ENCODE peak calls at places on chromosomes 6 and 20, in five cellular contexts. M, Y, O, N and J are unnamed samples.

GRCh38 chr20:56924976-56925695 is 296.0 kb downstream of the TFAP2C start:
- DNase-seq in M (no peak), Y (peak; percentile 94), O (no peak), N (no peak), J (no peak)

GRCh38 chr6:26088344-26088743 is 1.1 kb downstream of the HFE start:
- DNase-seq in M (peak; percentile 26), Y (no peak), O (no peak), N (no peak), J (no peak)

GRCh38 chr20:44805991-44806729 is 4.2 kb downstream of the RIMS4 start:
- DNase-seq in M (peak; percentile 26), Y (peak; percentile 54), O (peak; percentile 98), N (no peak), J (no peak)

GRCh38 chr6:130306377-130306776 is 59.4 kb upstream of the TMEM200A start:
- DNase-seq in M (no peak), Y (no peak), O (no peak), N (no peak), J (no peak)

GRCh38 chr6:26550250-26550993 is 12.3 kb downstream of the HMGN4 start:
- DNase-seq in M (peak; percentile 55), Y (peak; percentile 62), O (no peak), N (peak; percentile 45), J (peak; percentile 55)

GRCh38 chr20:59735917-59736316 is 131.6 kb downstream of the PHACTR3 start:
- DNase-seq in M (no peak), Y (no peak), O (no peak), N (no peak), J (no peak)

GRCh38 chr6:142975272-142975805 is 30.4 kb upstream of the HIVEP2 start:
- DNase-seq in M (no peak), Y (no peak), O (no peak), N (no peak), J (no peak)

GRCh38 chr20:57620274-57620990 is at the start of gene ZBP1:
- DNase-seq in M (no peak), Y (no peak), O (no peak), N (peak; percentile 49), J (peak; percentile 69)